ENCODE peak calls at places on chromosomes 12 and 14, in eight cellular contexts. X, F, N, R, T, D, M and H are unnamed samples.

GRCh38 chr12:6069452-6070093 is 54.9 kb downstream of the VWF start:
- DNase-seq in N (no peak), D (peak), X (peak), T (peak), M (no peak), F (no peak), R (peak), H (no peak)

GRCh38 chr12:23640754-23641153 is 308.7 kb downstream of the SOX5 start:
- DNase-seq in M (peak), R (no peak), F (no peak), N (no peak), D (peak), X (no peak), T (no peak), H (peak)

GRCh38 chr12:76787689-76788088 is 23.8 kb downstream of the ZDHHC17 start:
- DNase-seq in X (no peak), D (no peak), M (no peak), R (no peak), N (no peak), F (no peak), T (no peak), H (no peak)

GRCh38 chr12:57472391-57472790 is 7.3 kb downstream of the ARHGAP9 start:
- DNase-seq in T (no peak), X (no peak), N (no peak), D (no peak), F (no peak), R (no peak), M (no peak), H (no peak)

GRCh38 chr12:109817627-109818231 is 15.5 kb downstream of the TRPV4 start:
- DNase-seq in M (no peak), D (no peak), N (no peak), X (no peak), F (no peak), R (no peak), T (no peak), H (no peak)

GRCh38 chr14:24816011-24816928 is 182.3 kb upstream of the GZMB start:
- DNase-seq in T (no peak), F (no peak), M (no peak), R (no peak), X (peak), D (no peak), N (no peak), H (no peak)

GRCh38 chr14:20413785-20414117 is 450 bp upstream of the TEP1 start:
- DNase-seq in M (no peak), X (no peak), N (no peak), F (peak), R (peak), D (peak), T (no peak), H (no peak)

GRCh38 chr14:55553791-55554190 is 26.2 kb upstream of the KTN1 start:
- DNase-seq in X (peak), N (no peak), D (no peak), M (no peak), R (peak), T (no peak), F (no peak), H (no peak)

GRCh38 chr12:91577586-91578539 is 395.2 kb upstream of the DCN start:
- DNase-seq in R (peak), D (no peak), M (no peak), F (no peak), X (peak), T (peak), N (no peak), H (no peak)

GRCh38 chr12:124517260-124518050 is 50.0 kb downstream of the NCOR2 start:
- DNase-seq in R (peak), M (no peak), T (peak), N (peak), F (no peak), X (no peak), D (peak), H (no peak)

GRCh38 chr12:39368096-39368495 is 74.8 kb downstream of the KIF21A start:
- DNase-seq in N (no peak), D (no peak), F (no peak), M (no peak), X (peak), T (no peak), R (peak), H (no peak)